ENCODE peak calls at places on chromosome 16, in eight cellular contexts. One of them, this sample, is unnamed.

GRCh38 chr16:23499801-23500200 is 10.5 kb downstream of the GGA2 start:
- DNase-seq in esophagus squamous epithelium: no peak
- DNase-seq in CD4-positive, alpha-beta T cell: no peak
- DNase-seq in HFFc6: no peak
- DNase-seq in Caco-2: no peak
- DNase-seq in DND-41: no peak
- DNase-seq in dorsolateral prefrontal cortex: no peak
- DNase-seq in psoas muscle: no peak
- DNase-seq in this sample: no peak

GRCh38 chr16:305916-306315 is 23.0 kb downstream of the PDIA2 start:
- DNase-seq in CD4-positive, alpha-beta T cell: no peak
- DNase-seq in DND-41: no peak
- DNase-seq in HFFc6: no peak
- DNase-seq in esophagus squamous epithelium: no peak
- DNase-seq in Caco-2: no peak
- DNase-seq in dorsolateral prefrontal cortex: no peak
- DNase-seq in psoas muscle: no peak
- DNase-seq in this sample: no peak

GRCh38 chr16:56675685-56676210 is 6.1 kb downstream of the MT1H start:
- DNase-seq in esophagus squamous epithelium: no peak
- DNase-seq in psoas muscle: no peak
- DNase-seq in DND-41: peak
- DNase-seq in dorsolateral prefrontal cortex: no peak
- DNase-seq in CD4-positive, alpha-beta T cell: peak
- DNase-seq in HFFc6: no peak
- DNase-seq in Caco-2: no peak
- DNase-seq in this sample: no peak

GRCh38 chr16:9316008-9316407 is 224.6 kb downstream of the HAPSTR1 start:
- DNase-seq in psoas muscle: no peak
- DNase-seq in DND-41: no peak
- DNase-seq in CD4-positive, alpha-beta T cell: no peak
- DNase-seq in Caco-2: no peak
- DNase-seq in esophagus squamous epithelium: no peak
- DNase-seq in dorsolateral prefrontal cortex: no peak
- DNase-seq in HFFc6: no peak
- DNase-seq in this sample: no peak

GRCh38 chr16:9039208-9039607 is 52.2 kb upstream of the HAPSTR1 start:
- DNase-seq in psoas muscle: no peak
- DNase-seq in Caco-2: peak
- DNase-seq in dorsolateral prefrontal cortex: no peak
- DNase-seq in HFFc6: peak
- DNase-seq in DND-41: peak
- DNase-seq in esophagus squamous epithelium: no peak
- DNase-seq in CD4-positive, alpha-beta T cell: no peak
- DNase-seq in this sample: no peak

GRCh38 chr16:28478511-28479180 is 6.5 kb upstream of the NPIPB7 start:
- DNase-seq in Caco-2: no peak
- DNase-seq in CD4-positive, alpha-beta T cell: no peak
- DNase-seq in esophagus squamous epithelium: no peak
- DNase-seq in HFFc6: no peak
- DNase-seq in DND-41: no peak
- DNase-seq in dorsolateral prefrontal cortex: no peak
- DNase-seq in psoas muscle: no peak
- DNase-seq in this sample: no peak

GRCh38 chr16:85670840-85671239 is 17.9 kb downstream of the GINS2 start:
- DNase-seq in HFFc6: no peak
- DNase-seq in psoas muscle: no peak
- DNase-seq in CD4-positive, alpha-beta T cell: no peak
- DNase-seq in esophagus squamous epithelium: no peak
- DNase-seq in DND-41: no peak
- DNase-seq in Caco-2: no peak
- DNase-seq in dorsolateral prefrontal cortex: no peak
- DNase-seq in this sample: no peak

GRCh38 chr16:19196871-19197270 is 28.8 kb downstream of the SYT17 start:
- DNase-seq in DND-41: no peak
- DNase-seq in dorsolateral prefrontal cortex: no peak
- DNase-seq in CD4-positive, alpha-beta T cell: no peak
- DNase-seq in esophagus squamous epithelium: no peak
- DNase-seq in psoas muscle: no peak
- DNase-seq in Caco-2: no peak
- DNase-seq in HFFc6: no peak
- DNase-seq in this sample: no peak

GRCh38 chr16:2782583-2783351 is 4.6 kb downstream of the PRSS33 start:
- DNase-seq in esophagus squamous epithelium: no peak
- DNase-seq in Caco-2: no peak
- DNase-seq in CD4-positive, alpha-beta T cell: no peak
- DNase-seq in dorsolateral prefrontal cortex: no peak
- DNase-seq in psoas muscle: no peak
- DNase-seq in HFFc6: no peak
- DNase-seq in DND-41: no peak
- DNase-seq in this sample: no peak

GRCh38 chr16:58411736-58412614 is 19.7 kb downstream of the GINS3 start:
- DNase-seq in HFFc6: no peak
- DNase-seq in DND-41: no peak
- DNase-seq in dorsolateral prefrontal cortex: no peak
- DNase-seq in esophagus squamous epithelium: no peak
- DNase-seq in psoas muscle: no peak
- DNase-seq in Caco-2: no peak
- DNase-seq in CD4-positive, alpha-beta T cell: no peak
- DNase-seq in this sample: no peak

GRCh38 chr16:83847371-83848225 is 39.8 kb downstream of the HSBP1 start:
- DNase-seq in HFFc6: no peak
- DNase-seq in DND-41: no peak
- DNase-seq in CD4-positive, alpha-beta T cell: no peak
- DNase-seq in esophagus squamous epithelium: no peak
- DNase-seq in psoas muscle: no peak
- DNase-seq in Caco-2: no peak
- DNase-seq in dorsolateral prefrontal cortex: no peak
- DNase-seq in this sample: no peak

GRCh38 chr16:89185062-89185751 is 13.7 kb downstream of the CDH15 start:
- DNase-seq in Caco-2: no peak
- DNase-seq in HFFc6: no peak
- DNase-seq in esophagus squamous epithelium: no peak
- DNase-seq in CD4-positive, alpha-beta T cell: no peak
- DNase-seq in DND-41: peak
- DNase-seq in dorsolateral prefrontal cortex: no peak
- DNase-seq in psoas muscle: peak
- DNase-seq in this sample: no peak

GRCh38 chr16:23535901-23536300 is 21.2 kb downstream of the EARS2 start:
- DNase-seq in esophagus squamous epithelium: no peak
- DNase-seq in dorsolateral prefrontal cortex: no peak
- DNase-seq in CD4-positive, alpha-beta T cell: no peak
- DNase-seq in HFFc6: no peak
- DNase-seq in DND-41: no peak
- DNase-seq in Caco-2: no peak
- DNase-seq in psoas muscle: no peak
- DNase-seq in this sample: no peak

GRCh38 chr16:24771132-24771778 is 41.8 kb downstream of the TNRC6A start:
- DNase-seq in psoas muscle: no peak
- DNase-seq in dorsolateral prefrontal cortex: no peak
- DNase-seq in DND-41: no peak
- DNase-seq in CD4-positive, alpha-beta T cell: no peak
- DNase-seq in Caco-2: no peak
- DNase-seq in esophagus squamous epithelium: no peak
- DNase-seq in HFFc6: peak
- DNase-seq in this sample: no peak

GRCh38 chr16:75742424-75743047 is 16.2 kb upstream of the CPHXL start:
- DNase-seq in Caco-2: peak
- DNase-seq in CD4-positive, alpha-beta T cell: no peak
- DNase-seq in dorsolateral prefrontal cortex: no peak
- DNase-seq in DND-41: no peak
- DNase-seq in HFFc6: no peak
- DNase-seq in esophagus squamous epithelium: no peak
- DNase-seq in psoas muscle: no peak
- DNase-seq in this sample: no peak

GRCh38 chr16:12178251-12178990 is 201.9 kb downstream of the SNX29 start:
- DNase-seq in DND-41: no peak
- DNase-seq in esophagus squamous epithelium: no peak
- DNase-seq in psoas muscle: peak
- DNase-seq in Caco-2: no peak
- DNase-seq in HFFc6: no peak
- DNase-seq in CD4-positive, alpha-beta T cell: no peak
- DNase-seq in dorsolateral prefrontal cortex: peak
- DNase-seq in this sample: no peak

GRCh38 chr16:88369447-88370008 is 13.2 kb upstream of the ZNF469 start:
- DNase-seq in HFFc6: no peak
- DNase-seq in Caco-2: no peak
- DNase-seq in esophagus squamous epithelium: no peak
- DNase-seq in dorsolateral prefrontal cortex: no peak
- DNase-seq in CD4-positive, alpha-beta T cell: no peak
- DNase-seq in psoas muscle: peak
- DNase-seq in DND-41: no peak
- DNase-seq in this sample: no peak

GRCh38 chr16:69691980-69692911 is 34.1 kb downstream of the NQO1 start:
- DNase-seq in HFFc6: peak
- DNase-seq in esophagus squamous epithelium: no peak
- DNase-seq in DND-41: no peak
- DNase-seq in CD4-positive, alpha-beta T cell: no peak
- DNase-seq in dorsolateral prefrontal cortex: no peak
- DNase-seq in psoas muscle: no peak
- DNase-seq in Caco-2: no peak
- DNase-seq in this sample: no peak

GRCh38 chr16:72228014-72228413 is 56.1 kb upstream of the PMFBP1 start:
- DNase-seq in DND-41: no peak
- DNase-seq in esophagus squamous epithelium: no peak
- DNase-seq in psoas muscle: no peak
- DNase-seq in dorsolateral prefrontal cortex: no peak
- DNase-seq in HFFc6: no peak
- DNase-seq in CD4-positive, alpha-beta T cell: no peak
- DNase-seq in Caco-2: no peak
- DNase-seq in this sample: no peak

GRCh38 chr16:69615528-69615927 is 49.8 kb downstream of the NFAT5 start:
- DNase-seq in psoas muscle: no peak
- DNase-seq in esophagus squamous epithelium: no peak
- DNase-seq in dorsolateral prefrontal cortex: no peak
- DNase-seq in HFFc6: no peak
- DNase-seq in DND-41: no peak
- DNase-seq in Caco-2: no peak
- DNase-seq in CD4-positive, alpha-beta T cell: no peak
- DNase-seq in this sample: no peak

GRCh38 chr16:17275989-17276530 is 194.7 kb downstream of the XYLT1 start:
- DNase-seq in DND-41: no peak
- DNase-seq in psoas muscle: no peak
- DNase-seq in HFFc6: no peak
- DNase-seq in CD4-positive, alpha-beta T cell: no peak
- DNase-seq in Caco-2: no peak
- DNase-seq in dorsolateral prefrontal cortex: no peak
- DNase-seq in esophagus squamous epithelium: no peak
- DNase-seq in this sample: no peak

DNA sequence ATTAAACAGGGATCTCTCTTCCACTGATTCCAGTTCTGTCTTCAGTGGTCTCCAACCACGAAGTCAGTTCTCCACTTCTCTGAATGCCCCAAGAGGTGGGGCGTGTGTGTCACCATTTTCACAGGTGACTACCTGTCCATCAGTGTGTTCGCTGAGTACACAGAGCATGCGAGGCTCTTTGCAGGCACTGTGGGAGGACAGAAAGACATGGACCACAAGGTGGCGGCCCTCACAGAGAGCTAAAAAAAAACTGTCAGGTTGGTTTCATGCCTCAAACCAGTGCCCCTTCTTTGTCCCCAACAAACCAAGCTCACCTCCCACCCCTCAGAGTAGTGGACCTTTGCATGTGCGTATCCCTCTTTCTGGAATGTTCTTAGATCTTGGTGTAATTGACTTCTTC is 13.8 kb downstream of the EMP2 start:
- DNase-seq in psoas muscle: no peak
- DNase-seq in CD4-positive, alpha-beta T cell: no peak
- DNase-seq in HFFc6: no peak
- DNase-seq in esophagus squamous epithelium: no peak
- DNase-seq in Caco-2: no peak
- DNase-seq in DND-41: no peak
- DNase-seq in dorsolateral prefrontal cortex: no peak
- DNase-seq in this sample: no peak
- TF ChIP-seq CTCF in psoas muscle: no peak
- TF ChIP-seq CTCF in CD4-positive, alpha-beta T cell: no peak
- TF ChIP-seq CTCF in HFFc6: no peak
- TF ChIP-seq CTCF in esophagus squamous epithelium: no peak
- TF ChIP-seq CTCF in Caco-2: peak
- TF ChIP-seq CTCF in DND-41: peak
- TF ChIP-seq CTCF in dorsolateral prefrontal cortex: no peak
- TF ChIP-seq CTCF in this sample: no peak

GRCh38 chr16:50597563-50598255 is 49.5 kb downstream of the NKD1 start:
- DNase-seq in psoas muscle: no peak
- DNase-seq in DND-41: no peak
- DNase-seq in HFFc6: no peak
- DNase-seq in dorsolateral prefrontal cortex: no peak
- DNase-seq in Caco-2: no peak
- DNase-seq in esophagus squamous epithelium: no peak
- DNase-seq in CD4-positive, alpha-beta T cell: no peak
- DNase-seq in this sample: no peak

GRCh38 chr16:50598936-50599361 is 50.8 kb downstream of the NKD1 start:
- DNase-seq in CD4-positive, alpha-beta T cell: no peak
- DNase-seq in psoas muscle: no peak
- DNase-seq in Caco-2: no peak
- DNase-seq in esophagus squamous epithelium: no peak
- DNase-seq in DND-41: no peak
- DNase-seq in dorsolateral prefrontal cortex: no peak
- DNase-seq in HFFc6: no peak
- DNase-seq in this sample: no peak

GRCh38 chr16:50598256-50598894 is 50.2 kb downstream of the NKD1 start:
- DNase-seq in dorsolateral prefrontal cortex: no peak
- DNase-seq in Caco-2: no peak
- DNase-seq in HFFc6: no peak
- DNase-seq in psoas muscle: peak
- DNase-seq in esophagus squamous epithelium: no peak
- DNase-seq in DND-41: no peak
- DNase-seq in CD4-positive, alpha-beta T cell: no peak
- DNase-seq in this sample: no peak

GRCh38 chr16:50600582-50601283 is 52.5 kb downstream of the NKD1 start:
- DNase-seq in dorsolateral prefrontal cortex: no peak
- DNase-seq in HFFc6: no peak
- DNase-seq in Caco-2: no peak
- DNase-seq in CD4-positive, alpha-beta T cell: no peak
- DNase-seq in DND-41: no peak
- DNase-seq in psoas muscle: no peak
- DNase-seq in esophagus squamous epithelium: no peak
- DNase-seq in this sample: no peak

GRCh38 chr16:50599494-50599893 is 51.3 kb downstream of the NKD1 start:
- DNase-seq in Caco-2: no peak
- DNase-seq in DND-41: no peak
- DNase-seq in psoas muscle: no peak
- DNase-seq in dorsolateral prefrontal cortex: no peak
- DNase-seq in esophagus squamous epithelium: no peak
- DNase-seq in HFFc6: peak
- DNase-seq in CD4-positive, alpha-beta T cell: no peak
- DNase-seq in this sample: no peak
- TF ChIP-seq CTCF in Caco-2: no peak
- TF ChIP-seq CTCF in DND-41: no peak
- TF ChIP-seq CTCF in psoas muscle: no peak
- TF ChIP-seq CTCF in dorsolateral prefrontal cortex: no peak
- TF ChIP-seq CTCF in esophagus squamous epithelium: no peak
- TF ChIP-seq CTCF in HFFc6: no peak
- TF ChIP-seq CTCF in CD4-positive, alpha-beta T cell: no peak
- TF ChIP-seq CTCF in this sample: no peak

GRCh38 chr16:82061861-82062525 is 26.9 kb downstream of the HSD17B2 start:
- DNase-seq in dorsolateral prefrontal cortex: no peak
- DNase-seq in esophagus squamous epithelium: no peak
- DNase-seq in Caco-2: peak
- DNase-seq in CD4-positive, alpha-beta T cell: no peak
- DNase-seq in DND-41: no peak
- DNase-seq in HFFc6: peak
- DNase-seq in psoas muscle: no peak
- DNase-seq in this sample: no peak
- TF ChIP-seq CTCF in dorsolateral prefrontal cortex: peak
- TF ChIP-seq CTCF in esophagus squamous epithelium: peak
- TF ChIP-seq CTCF in Caco-2: peak
- TF ChIP-seq CTCF in CD4-positive, alpha-beta T cell: peak
- TF ChIP-seq CTCF in DND-41: peak
- TF ChIP-seq CTCF in HFFc6: peak
- TF ChIP-seq CTCF in psoas muscle: no peak
- TF ChIP-seq CTCF in this sample: peak

GRCh38 chr16:78496189-78496588 is 396.7 kb downstream of the WWOX start:
- DNase-seq in HFFc6: no peak
- DNase-seq in Caco-2: no peak
- DNase-seq in esophagus squamous epithelium: no peak
- DNase-seq in DND-41: no peak
- DNase-seq in dorsolateral prefrontal cortex: no peak
- DNase-seq in CD4-positive, alpha-beta T cell: no peak
- DNase-seq in psoas muscle: no peak
- DNase-seq in this sample: no peak
- TF ChIP-seq CTCF in HFFc6: no peak
- TF ChIP-seq CTCF in Caco-2: no peak
- TF ChIP-seq CTCF in esophagus squamous epithelium: no peak
- TF ChIP-seq CTCF in DND-41: no peak
- TF ChIP-seq CTCF in dorsolateral prefrontal cortex: no peak
- TF ChIP-seq CTCF in CD4-positive, alpha-beta T cell: no peak
- TF ChIP-seq CTCF in psoas muscle: no peak
- TF ChIP-seq CTCF in this sample: no peak